ENCODE peak calls at places on chromosomes 1 and 21, in four cellular contexts. One of them, this sample, is unnamed.

GRCh38 chr1:209742409-209743144 is 13.3 kb upstream of the TRAF3IP3 start:
- DNase-seq in HFF-Myc: no peak
- DNase-seq in NCI-H146: no peak
- DNase-seq in CD8-positive, alpha-beta T cell: no peak
- DNase-seq in this sample: peak

GRCh38 chr1:44170281-44170823 is 28.9 kb upstream of the KLF18 start:
- DNase-seq in HFF-Myc: no peak
- DNase-seq in NCI-H146: no peak
- DNase-seq in CD8-positive, alpha-beta T cell: no peak
- DNase-seq in this sample: no peak

GRCh38 chr1:212630159-212630900 is 21.8 kb downstream of the ATF3 start:
- DNase-seq in HFF-Myc: no peak
- DNase-seq in NCI-H146: peak
- DNase-seq in CD8-positive, alpha-beta T cell: peak
- DNase-seq in this sample: no peak

GRCh38 chr21:44353200-44353970 is at the start of gene TRPM2:
- DNase-seq in HFF-Myc: no peak
- DNase-seq in NCI-H146: no peak
- DNase-seq in CD8-positive, alpha-beta T cell: peak
- DNase-seq in this sample: no peak

GRCh38 chr1:200362421-200362820 is 47.4 kb downstream of the ZNF281 start:
- DNase-seq in HFF-Myc: no peak
- DNase-seq in NCI-H146: no peak
- DNase-seq in CD8-positive, alpha-beta T cell: no peak
- DNase-seq in this sample: no peak

GRCh38 chr21:45029298-45029967 is 44.9 kb upstream of the ADARB1 start:
- DNase-seq in HFF-Myc: no peak
- DNase-seq in NCI-H146: peak
- DNase-seq in CD8-positive, alpha-beta T cell: no peak
- DNase-seq in this sample: no peak

GRCh38 chr1:3428899-3429298 is 25.6 kb upstream of the ARHGEF16 start:
- DNase-seq in HFF-Myc: no peak
- DNase-seq in NCI-H146: no peak
- DNase-seq in CD8-positive, alpha-beta T cell: no peak
- DNase-seq in this sample: no peak

GRCh38 chr1:119974013-119974412 is 77.7 kb upstream of the ADAM30 start:
- DNase-seq in HFF-Myc: no peak
- DNase-seq in NCI-H146: no peak
- DNase-seq in CD8-positive, alpha-beta T cell: no peak
- DNase-seq in this sample: no peak

GRCh38 chr1:188350104-188350503 is 1521.4 kb downstream of the PLA2G4A start:
- DNase-seq in HFF-Myc: no peak
- DNase-seq in NCI-H146: no peak
- DNase-seq in CD8-positive, alpha-beta T cell: no peak
- DNase-seq in this sample: no peak

GRCh38 chr1:227218870-227219578 is 99.3 kb downstream of the CDC42BPA start:
- DNase-seq in HFF-Myc: no peak
- DNase-seq in NCI-H146: no peak
- DNase-seq in CD8-positive, alpha-beta T cell: no peak
- DNase-seq in this sample: no peak

GRCh38 chr21:42461881-42462877 is 33.8 kb downstream of the RSPH1 start:
- DNase-seq in HFF-Myc: no peak
- DNase-seq in NCI-H146: peak
- DNase-seq in CD8-positive, alpha-beta T cell: no peak
- DNase-seq in this sample: no peak

GRCh38 chr1:19889656-19890055 is 7.5 kb downstream of the OTUD3 start:
- DNase-seq in HFF-Myc: no peak
- DNase-seq in NCI-H146: no peak
- DNase-seq in CD8-positive, alpha-beta T cell: no peak
- DNase-seq in this sample: no peak

GRCh38 chr1:17680335-17680734 is 74.8 kb upstream of the ACTL8 start:
- DNase-seq in HFF-Myc: no peak
- DNase-seq in NCI-H146: no peak
- DNase-seq in CD8-positive, alpha-beta T cell: no peak
- DNase-seq in this sample: no peak

GRCh38 chr1:98940680-98941079 is 64.0 kb downstream of the PLPPR5 start:
- DNase-seq in HFF-Myc: peak
- DNase-seq in NCI-H146: no peak
- DNase-seq in CD8-positive, alpha-beta T cell: no peak
- DNase-seq in this sample: peak

GRCh38 chr1:66335859-66336640 is 197.9 kb upstream of the SGIP1 start:
- DNase-seq in HFF-Myc: no peak
- DNase-seq in NCI-H146: no peak
- DNase-seq in CD8-positive, alpha-beta T cell: peak
- DNase-seq in this sample: no peak

GRCh38 chr1:211633523-211633843 is 41.9 kb downstream of the NEK2 start:
- DNase-seq in HFF-Myc: no peak
- DNase-seq in NCI-H146: no peak
- DNase-seq in CD8-positive, alpha-beta T cell: no peak
- DNase-seq in this sample: no peak

GRCh38 chr1:10530756-10531155 is 56.0 kb downstream of the PEX14 start:
- DNase-seq in HFF-Myc: no peak
- DNase-seq in NCI-H146: no peak
- DNase-seq in CD8-positive, alpha-beta T cell: no peak
- DNase-seq in this sample: no peak

This sample was measured in AG04450.